ENCODE peak calls at places on chromosomes 6 and 20, in seven cellular contexts. Y is uterus, O is A549, L is sigmoid colon, W is thyroid gland, P is lower leg skin, K is HepG2. S is an unnamed sample.

GRCh38 chr20:8133816-8134451 is 1.9 kb downstream of the PLCB1 start:
- DNase-seq in Y (no peak), O (no peak), L (no peak), W (no peak), P (no peak), K (no peak), S (no peak)

GRCh38 chr20:34701405-34702085 is 2.6 kb upstream of the TP53INP2 start:
- DNase-seq in Y (no peak), O (no peak), L (no peak), W (no peak), P (no peak), K (peak), S (peak)

GRCh38 chr20:11094196-11094595 is 420.4 kb upstream of the JAG1 start:
- DNase-seq in Y (no peak), O (no peak), L (no peak), W (no peak), P (no peak), K (no peak), S (no peak)

GRCh38 chr6:34155471-34156300 is 9.8 kb upstream of the GRM4 start:
- DNase-seq in Y (no peak), O (no peak), L (peak), W (no peak), P (no peak), K (no peak), S (no peak)

GRCh38 chr6:24566020-24566752 is 71.4 kb downstream of the ALDH5A1 start:
- DNase-seq in Y (no peak), O (no peak), L (no peak), W (no peak), P (no peak), K (peak), S (no peak)

GRCh38 chr6:156545021-156545420 is 232.2 kb upstream of the ARID1B start:
- DNase-seq in Y (no peak), O (no peak), L (no peak), W (no peak), P (no peak), K (no peak), S (no peak)

GRCh38 chr6:20070047-20070446 is 142.2 kb downstream of the MBOAT1 start:
- DNase-seq in Y (no peak), O (no peak), L (no peak), W (no peak), P (no peak), K (no peak), S (no peak)

GRCh38 chr20:9344080-9344920 is 170.1 kb upstream of the LAMP5 start:
- DNase-seq in Y (peak), O (no peak), L (peak), W (peak), P (no peak), K (no peak), S (no peak)

GRCh38 chr6:100209323-100210137 is 215.5 kb upstream of the MCHR2 start:
- DNase-seq in Y (no peak), O (no peak), L (no peak), W (no peak), P (no peak), K (no peak), S (no peak)

GRCh38 chr6:144335315-144335861 is 50.3 kb downstream of the UTRN start:
- DNase-seq in Y (no peak), O (no peak), L (no peak), W (no peak), P (no peak), K (no peak), S (no peak)

GRCh38 chr20:58418949-58419748 is 30.1 kb downstream of the VAPB start:
- DNase-seq in Y (no peak), O (no peak), L (no peak), W (no peak), P (no peak), K (no peak), S (no peak)

GRCh38 chr6:8080338-8081151 is 16.4 kb upstream of the BLOC1S5 start:
- DNase-seq in Y (no peak), O (no peak), L (no peak), W (no peak), P (no peak), K (peak), S (no peak)

GRCh38 chr6:53312355-53312754 is 36.4 kb downstream of the ELOVL5 start:
- DNase-seq in Y (no peak), O (no peak), L (no peak), W (no peak), P (no peak), K (no peak), S (no peak)

GRCh38 chr6:105087571-105088211 is 92.1 kb downstream of the POPDC3 start:
- DNase-seq in Y (no peak), O (peak), L (no peak), W (peak), P (no peak), K (peak), S (no peak)

GRCh38 chr6:112035446-112035845 is 18.5 kb upstream of the CCN6 start:
- DNase-seq in Y (no peak), O (no peak), L (peak), W (no peak), P (no peak), K (no peak), S (no peak)

GRCh38 chr20:38747495-38748096 is 664 bp upstream of the ACTR5 start:
- DNase-seq in Y (peak), O (no peak), L (no peak), W (peak), P (no peak), K (no peak), S (no peak)

GRCh38 chr6:90459225-90459758 is 127.6 kb downstream of the MAP3K7 start:
- DNase-seq in Y (no peak), O (no peak), L (no peak), W (no peak), P (no peak), K (no peak), S (no peak)

GRCh38 chr6:10513544-10513943 is 7.6 kb upstream of the GCNT2 start:
- DNase-seq in Y (no peak), O (no peak), L (no peak), W (no peak), P (no peak), K (no peak), S (no peak)

GRCh38 chr6:53148684-53149083 is at the start of gene GCM1:
- DNase-seq in Y (no peak), O (no peak), L (no peak), W (no peak), P (no peak), K (peak), S (no peak)

GRCh38 chr6:116016846-116017545 is 43.7 kb downstream of the FRK start:
- DNase-seq in Y (no peak), O (no peak), L (no peak), W (no peak), P (no peak), K (peak), S (no peak)

GRCh38 chr20:63085087-63085861 is 78.5 kb upstream of the BHLHE23 start:
- DNase-seq in Y (no peak), O (no peak), L (peak), W (no peak), P (no peak), K (no peak), S (no peak)

GRCh38 chr20:2507875-2508630 is 662 bp downstream of the ZNF343 start:
- DNase-seq in Y (no peak), O (peak), L (peak), W (no peak), P (no peak), K (peak), S (no peak)

GRCh38 chr6:71211799-71212198 is 76.8 kb upstream of the OGFRL1 start:
- DNase-seq in Y (no peak), O (no peak), L (no peak), W (no peak), P (no peak), K (no peak), S (no peak)

GRCh38 chr6:132687306-132687705 is 26.5 kb downstream of the VNN1 start:
- DNase-seq in Y (no peak), O (peak), L (no peak), W (no peak), P (no peak), K (no peak), S (peak)

GRCh38 chr6:14865609-14866100 is 380.2 kb upstream of the JARID2 start:
- DNase-seq in Y (no peak), O (no peak), L (no peak), W (no peak), P (no peak), K (no peak), S (no peak)

GRCh38 chr6:131910956-131911355 is 40.2 kb downstream of the CCN2 start:
- DNase-seq in Y (no peak), O (no peak), L (no peak), W (no peak), P (no peak), K (no peak), S (no peak)

GRCh38 chr6:110528930-110529325 is 52.5 kb upstream of the SLC22A16 start:
- DNase-seq in Y (no peak), O (no peak), L (no peak), W (no peak), P (no peak), K (no peak), S (no peak)

GRCh38 chr20:61044499-61044898 is 207.6 kb upstream of the CDH4 start:
- DNase-seq in Y (no peak), O (no peak), L (no peak), W (no peak), P (no peak), K (no peak), S (no peak)

GRCh38 chr6:14758421-14759043 is 487.3 kb upstream of the JARID2 start:
- DNase-seq in Y (no peak), O (no peak), L (no peak), W (no peak), P (no peak), K (no peak), S (no peak)

GRCh38 chr6:56542367-56543331 is 100.0 kb downstream of the DST start:
- DNase-seq in Y (peak), O (peak), L (peak), W (peak), P (peak), K (peak), S (peak)
- TF ChIP-seq POLR2A in Y (peak), O (peak), L (peak), W (peak), P (peak), K (peak), S (peak)

DNA sequence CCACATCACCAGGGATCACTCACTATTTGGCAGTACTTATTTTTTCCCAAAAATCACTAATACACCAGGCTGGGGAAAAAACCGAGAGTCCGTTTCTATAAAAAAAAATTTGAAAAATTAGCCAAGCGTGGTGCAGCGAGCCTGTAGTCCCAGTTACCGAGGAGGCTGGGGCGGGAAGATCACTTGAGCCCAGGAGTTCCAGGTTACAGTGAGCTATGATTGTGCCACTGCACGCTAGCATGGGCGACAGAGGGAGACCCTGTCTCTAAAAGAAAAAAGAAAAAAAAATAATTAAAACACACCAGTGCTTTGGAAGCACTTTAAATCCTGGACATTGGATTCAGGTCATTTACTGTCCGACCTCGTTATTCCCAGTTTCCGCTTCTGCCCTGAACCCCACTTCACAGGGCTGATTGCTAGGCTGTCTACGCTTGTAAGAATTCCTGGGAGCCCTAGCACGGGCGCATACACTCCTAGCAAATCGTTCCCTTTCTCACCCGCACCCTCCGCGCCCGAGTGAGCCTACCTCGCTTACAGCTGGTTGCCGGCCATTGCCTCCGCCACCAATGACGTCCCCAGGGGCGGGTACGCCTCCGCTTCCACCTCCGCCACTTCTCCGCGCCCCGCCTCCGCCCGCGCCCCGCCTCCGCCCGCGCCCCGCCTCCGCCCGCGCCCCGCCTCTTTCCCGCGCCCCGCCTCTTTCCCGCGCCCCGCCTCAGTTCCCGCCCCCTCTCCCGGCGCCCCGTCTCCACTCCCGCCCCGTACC is at the start of gene TPMT:
- DNase-seq in Y (no peak), O (peak), L (peak), W (peak), P (no peak), K (no peak), S (peak)
- TF ChIP-seq POLR2A in Y (peak), O (peak), L (peak), W (peak), P (no peak), K (peak), S (peak)

DNA sequence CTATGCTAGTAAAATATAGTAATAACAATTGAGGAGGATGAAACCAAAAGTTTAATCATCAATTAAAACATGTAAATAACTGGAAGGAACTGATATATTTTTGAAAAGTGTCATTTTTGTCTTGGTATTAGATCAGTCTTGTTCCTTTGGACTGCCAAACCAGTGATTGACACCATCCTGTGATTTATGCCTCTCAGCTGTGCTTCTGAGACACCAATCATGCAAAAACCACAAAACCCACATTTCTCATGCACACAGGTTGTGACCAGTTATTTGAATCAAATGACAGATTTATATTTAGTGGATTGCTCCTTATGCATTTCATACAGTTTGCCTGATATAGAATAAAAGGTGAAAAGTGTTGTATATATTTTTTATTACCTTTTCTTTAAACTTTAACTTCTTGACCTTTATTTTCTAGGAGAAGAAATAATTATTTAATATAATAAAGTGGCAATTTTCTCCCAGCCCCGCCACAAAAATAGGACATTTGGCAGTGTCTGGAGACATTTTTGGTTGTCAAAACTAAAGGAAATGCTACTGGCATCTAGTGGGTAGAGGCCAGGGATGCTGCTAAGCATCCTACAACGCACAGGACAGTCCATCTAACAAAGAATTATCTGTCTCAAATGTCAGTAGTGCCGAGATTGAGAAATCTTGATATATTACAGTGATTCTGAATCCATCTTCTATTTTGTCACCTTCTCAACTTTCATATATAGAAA is 383.6 kb downstream of the BCKDHB start:
- DNase-seq in Y (no peak), O (no peak), L (no peak), W (no peak), P (no peak), K (no peak), S (no peak)
- TF ChIP-seq POLR2A in Y (no peak), O (no peak), L (no peak), W (no peak), P (no peak), K (no peak), S (no peak)

GRCh38 chr6:2852921-2853322 is 11.3 kb upstream of the SERPINB1 start:
- DNase-seq in Y (no peak), O (no peak), L (no peak), W (no peak), P (no peak), K (no peak), S (no peak)

GRCh38 chr6:2852514-2852855 is 10.8 kb upstream of the SERPINB1 start:
- DNase-seq in Y (no peak), O (no peak), L (no peak), W (no peak), P (no peak), K (no peak), S (no peak)

GRCh38 chr6:2850480-2851150 is 9.0 kb upstream of the SERPINB1 start:
- DNase-seq in Y (no peak), O (no peak), L (no peak), W (peak), P (no peak), K (no peak), S (no peak)

GRCh38 chr6:2853766-2854393 is 12.2 kb upstream of the SERPINB1 start:
- DNase-seq in Y (peak), O (no peak), L (no peak), W (peak), P (no peak), K (peak), S (peak)

DNA sequence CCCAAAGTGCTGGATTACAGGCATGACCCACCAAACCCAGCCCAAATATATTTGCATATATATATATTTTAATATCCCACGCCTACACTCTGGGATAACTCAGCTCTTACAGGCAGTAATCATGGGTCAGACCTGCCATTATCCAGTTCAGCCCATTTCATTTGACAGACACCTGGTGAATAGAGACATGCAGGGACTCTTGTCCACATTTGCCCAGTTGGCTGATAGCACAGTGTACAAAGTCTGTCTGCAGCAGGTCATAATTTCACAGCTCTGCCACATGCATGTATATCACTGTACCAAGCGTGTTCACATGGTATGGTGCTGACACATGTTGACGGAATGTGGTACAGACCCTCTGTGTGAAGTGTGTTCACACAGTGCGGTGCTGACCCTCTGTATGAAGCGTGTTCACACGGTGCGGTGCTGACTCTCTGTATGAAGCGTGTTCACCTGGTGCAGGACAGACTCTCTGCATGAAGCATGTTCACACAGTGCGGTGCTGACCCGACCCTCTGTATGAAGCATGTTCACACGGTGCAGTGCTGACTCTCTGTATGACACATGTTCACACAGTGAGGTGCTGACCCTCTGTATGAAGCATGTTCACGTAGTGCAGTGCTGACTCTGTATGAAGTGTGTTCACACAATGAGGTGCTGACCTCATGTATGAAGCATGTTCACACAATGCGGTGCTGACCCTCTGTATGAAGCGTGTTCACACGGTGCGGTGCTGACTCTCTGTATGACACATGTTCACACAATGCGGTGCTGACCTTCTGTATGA is 10.3 kb upstream of the SERPINB1 start:
- DNase-seq in Y (no peak), O (no peak), L (no peak), W (no peak), P (no peak), K (no peak), S (no peak)
- TF ChIP-seq POLR2A in Y (no peak), O (no peak), L (no peak), W (no peak), P (no peak), K (no peak), S (no peak)

GRCh38 chr20:17504898-17505663 is 26.1 kb downstream of the BFSP1 start:
- DNase-seq in Y (peak), O (peak), L (peak), W (peak), P (peak), K (peak), S (peak)
- TF ChIP-seq POLR2A in Y (no peak), O (no peak), L (no peak), W (no peak), P (no peak), K (no peak), S (no peak)

GRCh38 chr6:142927904-142928303 is 17.1 kb downstream of the HIVEP2 start:
- DNase-seq in Y (no peak), O (no peak), L (no peak), W (no peak), P (no peak), K (peak), S (no peak)

GRCh38 chr6:142927274-142927586 is 17.7 kb downstream of the HIVEP2 start:
- DNase-seq in Y (no peak), O (no peak), L (no peak), W (no peak), P (no peak), K (no peak), S (no peak)

GRCh38 chr6:142926177-142926493 is 18.8 kb downstream of the HIVEP2 start:
- DNase-seq in Y (no peak), O (no peak), L (no peak), W (no peak), P (no peak), K (no peak), S (no peak)

GRCh38 chr6:142925575-142926110 is 19.3 kb downstream of the HIVEP2 start:
- DNase-seq in Y (no peak), O (no peak), L (no peak), W (no peak), P (no peak), K (peak), S (no peak)

DNA sequence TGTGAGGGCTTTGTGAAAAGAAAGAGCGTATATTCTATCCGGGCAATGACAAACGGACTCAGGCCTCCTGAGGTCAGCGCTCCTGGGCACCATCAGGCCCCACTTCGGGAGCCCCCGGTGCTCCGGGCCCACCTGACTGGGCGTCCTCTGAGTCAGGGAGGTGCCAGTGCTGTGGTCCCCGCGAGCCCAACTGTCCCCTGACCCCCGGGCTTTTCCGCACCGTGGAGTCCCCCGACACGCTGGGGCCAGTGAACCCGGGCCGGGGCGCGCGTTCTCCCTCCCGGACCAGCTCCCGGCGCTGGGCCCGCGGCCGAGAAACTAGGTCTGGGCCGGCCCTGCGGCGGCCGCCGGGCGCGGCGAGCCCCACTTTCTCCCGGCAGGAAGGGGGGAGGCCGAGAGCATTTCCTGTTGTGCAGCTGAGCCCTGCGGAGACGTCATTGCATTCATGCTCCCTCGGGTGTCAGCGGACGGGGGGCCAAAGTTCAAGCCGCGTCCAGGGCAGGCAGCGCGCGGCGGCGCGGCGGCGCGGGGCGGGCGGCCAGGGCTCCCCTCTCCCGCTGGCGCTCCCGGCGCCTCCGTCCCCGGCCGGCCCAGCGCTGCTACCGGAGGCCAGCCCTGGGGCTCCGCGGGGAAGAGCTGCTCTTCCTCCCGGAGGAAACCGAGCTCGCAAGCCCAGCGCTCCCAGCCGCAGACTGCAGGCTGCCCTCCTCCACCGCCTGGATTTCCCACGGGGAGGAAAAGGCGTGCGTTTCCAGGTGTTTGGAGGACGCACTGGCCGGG is 18.3 kb downstream of the HIVEP2 start:
- DNase-seq in Y (peak), O (peak), L (peak), W (peak), P (peak), K (peak), S (peak)
- TF ChIP-seq POLR2A in Y (no peak), O (peak), L (no peak), W (no peak), P (no peak), K (peak), S (peak)

S was measured in H54.